ENCODE peak calls at places on chromosomes 2 and 18, in seven cellular contexts. W, S, J, O, C, Z and Y are unnamed samples.

GRCh38 chr2:67841711-67842110 is 221.1 kb downstream of the C1D start:
- DNase-seq in W (no peak), S (no peak), J (no peak), O (no peak), C (no peak), Z (no peak), Y (no peak)

GRCh38 chr2:24913896-24914295 is 6.1 kb downstream of the ADCY3 start:
- DNase-seq in W (no peak), S (peak; percentile 74), J (no peak), O (no peak), C (no peak), Z (no peak), Y (no peak)

GRCh38 chr2:46193356-46193755 is 103.9 kb upstream of the EPAS1 start:
- DNase-seq in W (no peak), S (no peak), J (no peak), O (no peak), C (no peak), Z (no peak), Y (no peak)

GRCh38 chr2:58494059-58494458 is 252.9 kb upstream of the FANCL start:
- DNase-seq in W (no peak), S (no peak), J (no peak), O (no peak), C (no peak), Z (no peak), Y (no peak)

GRCh38 chr2:231013820-231014219 is 17.9 kb downstream of the SPATA3 start:
- DNase-seq in W (no peak), S (no peak), J (no peak), O (no peak), C (no peak), Z (no peak), Y (no peak)

GRCh38 chr2:43083710-43084698 is 142.4 kb downstream of the ZFP36L2 start:
- DNase-seq in W (no peak), S (peak; percentile 86), J (no peak), O (peak; percentile 81), C (no peak), Z (no peak), Y (peak; percentile 65)

GRCh38 chr2:13884271-13884976 is 748.1 kb upstream of the LRATD1 start:
- DNase-seq in W (no peak), S (no peak), J (no peak), O (peak; percentile 0), C (no peak), Z (no peak), Y (no peak)

GRCh38 chr2:112692914-112693313 is 27.9 kb upstream of the NT5DC4 start:
- DNase-seq in W (no peak), S (no peak), J (peak; percentile 37), O (no peak), C (no peak), Z (no peak), Y (no peak)

GRCh38 chr18:28036481-28036880 is 140.4 kb downstream of the CDH2 start:
- DNase-seq in W (no peak), S (no peak), J (no peak), O (no peak), C (no peak), Z (no peak), Y (no peak)

GRCh38 chr2:233290446-233290845 is 17.2 kb upstream of the SAG start:
- DNase-seq in W (no peak), S (no peak), J (no peak), O (no peak), C (no peak), Z (no peak), Y (no peak)

GRCh38 chr2:152740743-152741328 is 22.4 kb downstream of the ARL6IP6 start:
- DNase-seq in W (no peak), S (no peak), J (no peak), O (peak; percentile 83), C (no peak), Z (no peak), Y (no peak)

GRCh38 chr2:126979604-126980003 is 80.9 kb downstream of the TEX51 start:
- DNase-seq in W (no peak), S (no peak), J (no peak), O (peak; percentile 20), C (no peak), Z (no peak), Y (no peak)

GRCh38 chr2:15533860-15534480 is 27.2 kb downstream of the NBAS start:
- DNase-seq in W (no peak), S (no peak), J (no peak), O (no peak), C (no peak), Z (no peak), Y (no peak)

GRCh38 chr2:45836740-45837139 is 185.3 kb downstream of the PRKCE start:
- DNase-seq in W (no peak), S (no peak), J (peak; percentile 66), O (no peak), C (no peak), Z (no peak), Y (no peak)

GRCh38 chr18:79850731-79851130 is 53.0 kb downstream of the KCNG2 start:
- DNase-seq in W (no peak), S (no peak), J (no peak), O (no peak), C (no peak), Z (peak; percentile 19), Y (no peak)

GRCh38 chr18:31034541-31034940 is 8.0 kb downstream of the DSC3 start:
- DNase-seq in W (no peak), S (no peak), J (no peak), O (no peak), C (no peak), Z (no peak), Y (no peak)

GRCh38 chr2:224584768-224585204 is 377 bp downstream of the CUL3 start:
- DNase-seq in W (peak; percentile 49), S (peak; percentile 84), J (peak; percentile 74), O (peak; percentile 31), C (peak; percentile 14), Z (peak; percentile 83), Y (peak; percentile 80)

GRCh38 chr2:220705678-220706077 is 866.4 kb downstream of the EPHA4 start:
- DNase-seq in W (no peak), S (no peak), J (no peak), O (no peak), C (no peak), Z (no peak), Y (no peak)

GRCh38 chr2:220703279-220703678 is 868.8 kb downstream of the EPHA4 start:
- DNase-seq in W (no peak), S (no peak), J (no peak), O (no peak), C (no peak), Z (no peak), Y (no peak)

GRCh38 chr2:220707261-220707660 is 864.8 kb downstream of the EPHA4 start:
- DNase-seq in W (no peak), S (no peak), J (no peak), O (no peak), C (no peak), Z (no peak), Y (no peak)

GRCh38 chr2:220704810-220705209 is 867.3 kb downstream of the EPHA4 start:
- DNase-seq in W (no peak), S (no peak), J (no peak), O (no peak), C (no peak), Z (no peak), Y (no peak)

DNA sequence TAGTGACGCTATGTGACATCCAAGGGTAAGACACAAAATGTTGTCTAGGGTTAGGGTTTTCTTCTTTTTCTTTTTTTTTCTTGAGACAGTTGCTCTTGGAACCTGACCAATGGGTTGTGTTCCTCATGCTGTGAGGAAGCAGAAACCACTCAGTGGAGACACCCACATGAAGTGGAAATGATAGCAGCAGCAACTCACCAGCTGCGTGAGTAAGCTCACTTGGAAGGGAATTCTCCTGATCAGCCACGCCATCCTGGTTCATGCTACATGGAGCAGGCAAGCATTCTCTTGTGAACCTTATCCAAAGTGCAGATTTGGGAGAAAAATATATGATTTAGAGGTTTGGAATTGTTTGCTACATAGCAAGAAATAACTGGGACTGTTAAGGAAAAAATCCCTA is 863.7 kb downstream of the EPHA4 start:
- DNase-seq in W (no peak), S (no peak), J (no peak), O (peak; percentile 2), C (no peak), Z (no peak), Y (no peak)
- H3K4me3 ChIP-seq in W (no peak overlapping the region), S (no peak overlapping the region), J (no peak overlapping the region), O (no peak overlapping the region), C (no peak overlapping the region), Z (no peak overlapping the region), Y (no peak overlapping the region)

DNA sequence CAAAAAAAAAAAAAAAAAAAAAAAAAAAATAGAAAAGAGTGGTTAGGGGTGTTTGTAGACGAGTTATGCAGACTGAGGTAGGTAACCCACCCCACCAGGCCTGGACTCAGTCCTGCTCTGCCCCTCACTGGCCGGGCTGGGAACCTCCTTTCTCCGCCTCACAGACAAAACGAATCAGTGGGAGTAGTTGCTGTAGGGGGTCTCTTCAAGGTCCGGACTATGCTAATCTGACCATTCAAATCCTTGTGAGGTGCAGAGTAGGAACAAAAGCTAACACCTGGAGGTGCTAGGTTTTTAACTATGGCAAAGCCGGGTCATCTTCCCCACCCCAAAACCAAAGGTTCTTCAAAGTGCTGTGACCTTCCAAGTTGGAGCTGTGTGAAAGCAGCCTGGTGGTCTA is 223.7 kb downstream of the SLC4A3 start:
- DNase-seq in W (no peak), S (no peak), J (no peak), O (no peak), C (no peak), Z (no peak), Y (no peak)
- H3K4me3 ChIP-seq in W (no peak overlapping the region), S (no peak overlapping the region), J (no peak overlapping the region), O (no peak overlapping the region), C (no peak overlapping the region), Z (no peak overlapping the region), Y (no peak overlapping the region)

DNA sequence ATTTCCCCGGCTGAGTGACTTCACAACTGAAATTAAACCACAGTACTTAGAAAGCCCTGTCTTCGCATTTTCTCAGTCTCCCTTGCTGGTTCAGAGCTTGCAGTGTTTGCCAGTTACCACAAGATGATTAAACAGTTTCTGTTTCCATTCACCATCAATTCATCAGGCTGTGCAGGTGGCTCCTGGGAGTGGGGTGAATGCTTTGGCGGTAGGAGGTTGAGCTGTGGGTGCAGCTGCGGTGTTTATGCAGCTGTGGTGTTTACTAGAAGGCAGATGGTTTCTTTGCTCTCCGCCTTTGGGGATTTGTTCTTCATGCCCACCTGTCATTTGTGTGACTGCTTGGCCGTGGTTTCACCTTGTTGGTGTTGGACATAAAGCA is 16.1 kb downstream of the ACOXL start:
- DNase-seq in W (peak; percentile 42), S (no peak), J (peak; percentile 83), O (no peak), C (no peak), Z (no peak), Y (no peak)
- H3K4me3 ChIP-seq in W (no peak overlapping the region), S (no peak overlapping the region), J (peak overlapping the region; percentile 36), O (no peak overlapping the region), C (no peak overlapping the region), Z (no peak overlapping the region), Y (no peak overlapping the region)

DNA sequence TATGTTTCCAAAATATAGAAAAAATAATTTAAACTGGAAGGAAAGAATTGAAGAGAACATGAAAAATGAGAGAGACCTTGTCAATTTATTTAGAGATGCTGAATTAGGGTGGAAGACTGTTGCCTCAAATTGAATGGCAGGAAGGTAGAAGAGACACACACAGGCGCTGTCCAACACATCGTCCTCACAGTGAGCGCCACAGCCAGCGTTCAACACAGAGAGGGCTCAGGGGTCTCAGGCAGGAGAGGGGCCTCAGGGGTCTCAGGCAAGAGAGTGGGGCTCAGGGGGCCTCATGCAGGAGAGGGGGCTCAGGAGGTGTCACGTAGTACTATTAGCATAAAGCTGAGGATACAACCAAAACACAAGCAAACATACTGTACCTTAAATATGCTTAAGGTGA is 65.7 kb downstream of the TMEM18 start:
- DNase-seq in W (no peak), S (no peak), J (no peak), O (no peak), C (no peak), Z (no peak), Y (no peak)
- H3K4me3 ChIP-seq in W (no peak overlapping the region), S (no peak overlapping the region), J (no peak overlapping the region), O (no peak overlapping the region), C (no peak overlapping the region), Z (no peak overlapping the region), Y (no peak overlapping the region)